ENCODE peak calls at places on chromosomes 3 and 15, in five cellular contexts. J is cardiac fibroblast, Z is WTC11, U is kidney glomerular epithelial cell, O is Kasumi-1. A is an unnamed sample.

GRCh38 chr15:85563328-85563727 is 182.9 kb downstream of the AKAP13 start:
- DNase-seq in J (peak; percentile 88), U (no peak), Z (no peak), O (no peak), A (peak; percentile 43)

GRCh38 chr15:76075060-76075459 is 15.3 kb downstream of the TMEM266 start:
- DNase-seq in O (peak; percentile 25), J (no peak), U (no peak), Z (no peak), A (no peak)

GRCh38 chr15:68400066-68400456 is 31.9 kb downstream of the ITGA11 start:
- DNase-seq in U (peak; percentile 52), J (no peak), Z (no peak), O (no peak), A (peak; percentile 35)

GRCh38 chr15:66895794-66896453 is 169.5 kb upstream of the SMAD3 start:
- DNase-seq in J (no peak), U (no peak), Z (no peak), O (no peak), A (no peak)

GRCh38 chr3:185502987-185503386 is 4.2 kb upstream of the TMEM41A start:
- DNase-seq in O (no peak), Z (no peak), U (no peak), J (no peak), A (no peak)

GRCh38 chr15:57599299-57599810 is 7.7 kb downstream of the MYZAP start:
- DNase-seq in O (no peak), J (no peak), U (no peak), Z (no peak), A (no peak)

GRCh38 chr3:8223766-8224165 is 277.9 kb upstream of the LMCD1 start:
- DNase-seq in Z (no peak), J (peak; percentile 50), O (no peak), U (no peak), A (no peak)

GRCh38 chr3:128322030-128323022 is 144.4 kb downstream of the DNAJB8 start:
- DNase-seq in U (peak; percentile 4), O (peak; percentile 26), J (peak; percentile 68), Z (peak; percentile 78), A (peak; percentile 55)

GRCh38 chr3:113270096-113270495 is 58.7 kb downstream of the BOC start:
- DNase-seq in U (no peak), O (no peak), J (no peak), Z (no peak), A (peak; percentile 23)

GRCh38 chr3:129182390-129183180 is 1.1 kb downstream of the CNBP start:
- DNase-seq in O (peak; percentile 51), Z (no peak), J (peak; percentile 26), U (peak; percentile 30), A (peak; percentile 22)

GRCh38 chr3:190444576-190445145 is 5.0 kb downstream of the TMEM207 start:
- DNase-seq in Z (no peak), O (no peak), J (no peak), U (no peak), A (no peak)

GRCh38 chr3:32484437-32484836 is 18.2 kb downstream of the CMTM6 start:
- DNase-seq in U (no peak), Z (no peak), O (peak; percentile 70), J (no peak), A (no peak)

GRCh38 chr3:72679540-72680198 is 168.6 kb downstream of the SHQ1 start:
- DNase-seq in O (no peak), U (no peak), Z (no peak), J (peak; percentile 44), A (peak; percentile 25)

GRCh38 chr15:66672867-66673266 is 29.2 kb upstream of the SMAD6 start:
- DNase-seq in O (no peak), Z (no peak), U (no peak), J (no peak), A (no peak)

GRCh38 chr3:132006605-132007204 is 28.1 kb downstream of the CPNE4 start:
- DNase-seq in J (peak; percentile 45), U (peak; percentile 44), O (peak; percentile 59), Z (peak; percentile 60), A (peak; percentile 39)

A was measured in kidney tubule cell.